ENCODE peak calls at places on chromosome 1, in four cellular contexts. V, S, L and J are unnamed samples.

GRCh38 chr1:205934788-205935187 is 8.5 kb downstream of the SLC26A9 start:
- DNase-seq in S (no peak), V (no peak), L (no peak), J (no peak)

GRCh38 chr1:198638894-198639319 is at the start of gene PTPRC:
- DNase-seq in L (no peak), S (no peak), V (no peak), J (no peak)

GRCh38 chr1:40078512-40079333 is 18.3 kb downstream of the PPT1 start:
- DNase-seq in S (no peak), L (no peak), V (peak; percentile 69), J (no peak)

GRCh38 chr1:153361129-153362109 is 3.8 kb downstream of the S100A9 start:
- DNase-seq in L (peak; percentile 10), V (no peak), S (no peak), J (no peak)

GRCh38 chr1:189121941-189122340 is 1355.7 kb downstream of the BRINP3 start:
- DNase-seq in V (no peak), L (no peak), S (no peak), J (no peak)

GRCh38 chr1:177341773-177342172 is 171.0 kb downstream of the BRINP2 start:
- DNase-seq in V (no peak), S (no peak), L (no peak), J (no peak)

GRCh38 chr1:37561794-37562132 is 5.0 kb downstream of the DNALI1 start:
- DNase-seq in L (no peak), S (no peak), V (peak; percentile 20), J (no peak)

GRCh38 chr1:222629921-222630535 is 12.1 kb downstream of the MIA3 start:
- DNase-seq in V (peak; percentile 70), L (no peak), S (no peak), J (no peak)

GRCh38 chr1:97739596-97740103 is 181.2 kb downstream of the DPYD start:
- DNase-seq in V (no peak), S (no peak), L (no peak), J (no peak)

GRCh38 chr1:15851251-15852035 is 3.9 kb downstream of the SPEN start:
- DNase-seq in L (peak; percentile 51), V (no peak), S (no peak), J (no peak)

GRCh38 chr1:162475089-162475488 is 22.5 kb upstream of the UHMK1 start:
- DNase-seq in L (no peak), S (no peak), V (no peak), J (no peak)

GRCh38 chr1:7136166-7136953 is 351.1 kb downstream of the CAMTA1 start:
- DNase-seq in V (no peak), L (no peak), S (no peak), J (no peak)

GRCh38 chr1:8880068-8880676 is 1.7 kb upstream of the ENO1 start:
- DNase-seq in V (peak; percentile 92), S (peak; percentile 99), L (peak; percentile 87), J (peak; percentile 93)

GRCh38 chr1:29800120-29800519 is 563.8 kb downstream of the PTPRU start:
- DNase-seq in V (no peak), L (no peak), S (no peak), J (no peak)

GRCh38 chr1:95547000-95547399 is 313.0 kb downstream of the RWDD3 start:
- DNase-seq in S (no peak), V (no peak), L (no peak), J (no peak)

GRCh38 chr1:30048905-30049304 is 674.5 kb downstream of the MATN1 start:
- DNase-seq in S (no peak), L (no peak), V (no peak), J (no peak)

GRCh38 chr1:200108659-200109058 is 81.1 kb downstream of the NR5A2 start:
- DNase-seq in V (no peak), L (no peak), S (no peak), J (no peak)

GRCh38 chr1:7515175-7515574 is 255.9 kb upstream of the VAMP3 start:
- DNase-seq in L (no peak), S (no peak), V (no peak), J (no peak)

GRCh38 chr1:160522622-160523345 is at the start of gene SLAMF6:
- DNase-seq in V (no peak), L (no peak), S (no peak), J (no peak)

GRCh38 chr1:228801068-228801467 is 65.8 kb downstream of the RHOU start:
- DNase-seq in S (no peak), L (no peak), V (no peak), J (no peak)

GRCh38 chr1:110719908-110720307 is 45.2 kb upstream of the KCNA3 start:
- DNase-seq in L (no peak), S (no peak), V (no peak), J (no peak)

GRCh38 chr1:15616704-15617172 is 520 bp upstream of the DDI2 start:
- DNase-seq in L (no peak), V (no peak), S (no peak), J (no peak)

GRCh38 chr1:26960625-26960966 is 328 bp upstream of the KDF1 start:
- DNase-seq in L (no peak), V (no peak), S (no peak), J (no peak)

GRCh38 chr1:26961826-26962225 is 1.6 kb upstream of the KDF1 start:
- DNase-seq in V (peak; percentile 88), L (no peak), S (peak; percentile 57), J (peak; percentile 90)

GRCh38 chr1:26959722-26960624 is at the start of gene KDF1:
- DNase-seq in S (no peak), V (no peak), L (no peak), J (no peak)

GRCh38 chr1:26957306-26957705 is 3.0 kb downstream of the KDF1 start:
- DNase-seq in V (no peak), L (no peak), S (no peak), J (no peak)

DNA sequence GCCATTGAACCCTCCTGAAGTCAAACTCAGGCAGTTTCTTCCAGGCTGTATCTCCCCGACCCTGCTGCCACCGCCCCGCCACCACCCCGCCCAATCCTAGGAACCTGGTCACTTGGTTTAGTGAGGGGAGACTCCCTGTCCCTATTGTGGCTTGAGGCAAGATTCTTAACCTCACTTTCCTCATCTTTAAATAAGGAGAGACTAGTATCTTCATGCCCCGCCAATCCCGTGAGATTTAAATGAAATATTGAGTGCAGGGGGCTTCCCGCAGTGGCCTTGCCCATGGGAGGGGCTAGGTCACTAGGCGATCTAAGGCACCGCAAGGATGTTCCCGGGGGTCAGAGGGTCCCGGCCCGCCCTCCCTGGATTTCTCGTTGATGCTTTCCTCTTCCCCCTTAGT is 998 bp downstream of the KDF1 start:
- DNase-seq in V (no peak), L (no peak), S (no peak), J (no peak)
- H3K4me3 ChIP-seq in V (no peak overlapping the region), L (no peak overlapping the region), S (no peak overlapping the region), J (no peak overlapping the region)

DNA sequence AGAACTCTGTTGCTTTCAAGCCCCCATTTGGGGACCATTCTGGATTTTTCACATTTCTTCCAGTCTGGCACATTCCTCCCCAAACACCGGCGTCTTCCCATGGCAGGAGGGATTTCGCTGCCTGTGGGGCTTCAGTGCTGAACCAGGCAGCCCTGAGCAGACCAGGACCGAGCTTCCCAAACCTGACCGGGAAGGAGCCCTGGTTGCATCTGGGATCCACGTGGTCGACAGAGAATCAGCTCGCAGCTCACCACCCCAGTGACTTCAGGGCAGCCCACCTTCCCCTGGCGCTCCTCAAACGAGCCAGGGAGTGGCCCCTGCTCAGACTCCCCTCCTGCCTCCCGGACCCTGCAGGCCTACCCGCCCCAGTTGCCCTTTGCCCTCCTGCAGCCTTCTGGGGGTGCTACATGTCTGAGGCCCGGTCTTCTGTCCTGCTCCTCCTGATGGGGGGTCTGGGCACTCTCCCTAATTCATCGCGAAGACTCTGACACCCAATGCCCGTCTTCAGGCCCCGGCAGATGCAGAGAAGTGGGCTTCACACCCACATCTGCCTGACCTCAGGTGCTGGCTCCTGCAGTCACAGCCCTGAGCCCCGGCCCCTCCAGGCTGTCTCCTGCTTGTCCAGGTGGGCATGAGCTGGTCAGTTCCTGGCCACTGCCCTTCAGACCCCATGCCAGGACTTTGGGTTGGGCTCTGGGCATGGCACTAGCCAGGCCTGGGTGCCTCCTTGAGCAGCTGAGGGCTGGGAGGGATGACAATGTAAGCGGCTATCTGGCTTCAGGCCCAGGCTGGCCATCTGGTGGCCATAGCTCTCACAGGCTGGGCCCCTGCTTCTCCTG is 26.2 kb upstream of the PRSS38 start:
- DNase-seq in S (no peak), V (no peak), L (no peak), J (no peak)
- H3K4me3 ChIP-seq in S (peak overlapping the region; percentile 58), V (no peak overlapping the region), L (peak overlapping the region; percentile 62), J (peak overlapping the region; percentile 70)

DNA sequence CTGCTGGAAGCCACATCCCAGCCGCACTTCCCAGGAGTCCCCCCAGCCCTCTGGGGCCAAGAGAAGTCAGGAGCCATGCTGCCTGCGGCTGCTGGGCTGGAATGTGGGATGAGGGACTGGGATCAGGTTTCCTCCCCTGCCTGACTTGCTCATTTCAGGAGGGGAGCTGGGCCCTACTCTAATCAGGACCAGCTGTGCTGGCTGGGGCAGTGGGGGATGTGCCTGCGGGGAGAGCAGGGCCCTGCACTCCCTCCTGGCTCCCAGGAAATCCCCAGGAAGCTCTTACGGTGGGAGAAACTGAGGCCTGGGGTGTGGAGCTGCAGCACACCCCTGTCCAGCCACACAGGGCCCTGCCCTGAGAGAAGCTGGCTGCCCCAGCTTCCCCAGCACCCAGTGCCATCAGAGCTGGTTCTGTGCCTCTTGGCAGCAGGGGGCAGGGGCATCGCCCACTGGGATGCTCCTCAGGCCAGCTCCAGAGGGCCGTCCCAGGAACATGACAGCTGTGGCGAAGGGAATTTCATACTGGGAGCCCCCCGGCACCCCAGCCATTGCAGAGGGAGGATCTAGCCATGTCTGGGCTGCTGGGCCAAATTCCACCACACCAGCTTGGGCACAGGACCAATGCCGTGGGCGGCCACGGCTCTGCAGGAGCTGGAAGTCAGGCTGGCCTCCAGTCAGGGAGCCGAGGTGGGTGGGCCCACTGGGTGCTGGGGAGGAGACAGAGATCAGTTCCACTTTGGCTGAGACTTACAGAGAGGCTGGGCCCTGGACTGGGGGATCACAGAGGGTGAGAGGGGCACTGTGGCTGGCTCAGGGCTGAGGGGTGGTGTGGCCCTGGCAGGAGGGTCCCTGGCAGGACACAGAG is 21.3 kb upstream of the PRSS38 start:
- DNase-seq in V (peak; percentile 47), L (no peak), S (peak; percentile 75), J (peak; percentile 68)
- H3K4me3 ChIP-seq in V (no peak overlapping the region), L (no peak overlapping the region), S (peak overlapping the region; percentile 13), J (no peak overlapping the region)

GRCh38 chr1:215192306-215192705 is 109.8 kb downstream of the KCNK2 start:
- DNase-seq in S (peak; percentile 57), L (no peak), V (no peak), J (peak; percentile 20)

GRCh38 chr1:215185067-215185620 is 102.6 kb downstream of the KCNK2 start:
- DNase-seq in S (no peak), V (no peak), L (no peak), J (no peak)

GRCh38 chr1:215188302-215188950 is 105.9 kb downstream of the KCNK2 start:
- DNase-seq in V (no peak), S (no peak), L (no peak), J (no peak)
- H3K4me3 ChIP-seq in V (no peak overlapping the region), S (no peak overlapping the region), L (no peak overlapping the region), J (no peak overlapping the region)

GRCh38 chr1:46399307-46399706 is 5.2 kb downstream of the FAAH start:
- DNase-seq in V (no peak), S (no peak), L (no peak), J (no peak)

GRCh38 chr1:46394872-46395465 is 852 bp downstream of the FAAH start:
- DNase-seq in L (no peak), S (no peak), V (no peak), J (no peak)

GRCh38 chr1:46396429-46397398 is 2.6 kb downstream of the FAAH start:
- DNase-seq in L (no peak), V (no peak), S (no peak), J (no peak)

GRCh38 chr1:46393510-46393909 is 607 bp upstream of the FAAH start:
- DNase-seq in L (no peak), S (no peak), V (no peak), J (no peak)

GRCh38 chr1:46394108-46394871 is at the start of gene FAAH:
- DNase-seq in S (no peak), L (peak; percentile 77), V (no peak), J (no peak)
- H3K4me3 ChIP-seq in S (peak within 1 kb of the TSS; percentile 23), L (peak within 1 kb of the TSS; percentile 57), V (peak within 1 kb of the TSS; percentile 24), J (peak within 1 kb of the TSS; percentile 29)